ENCODE peak calls at places on chromosomes 16 and 17, in four cellular contexts. A, Q, Y and O are unnamed samples.
A peak's percentile ranks its signal among the peaks of the same experiment; 100 is the strongest.

GRCh38 chr16:20678242-20678641 is 19.2 kb downstream of the ACSM1 start:
- DNase-seq in Y (no peak), A (no peak), Q (no peak), O (no peak)

GRCh38 chr16:63365665-63366064 is 1329.4 kb upstream of the CDH8 start:
- DNase-seq in A (no peak), Y (no peak), Q (no peak), O (no peak)

GRCh38 chr17:4938670-4939553 is 934 bp downstream of the SLC25A11 start:
- DNase-seq in Q (no peak), Y (no peak), A (no peak), O (peak; percentile 45)

GRCh38 chr16:24540575-24541240 is 1.3 kb downstream of the RBBP6 start:
- DNase-seq in Q (no peak), Y (no peak), A (peak; percentile 58), O (no peak)

GRCh38 chr17:80719449-80719848 is 174.8 kb downstream of the RPTOR start:
- DNase-seq in A (no peak), Y (no peak), Q (no peak), O (no peak)

GRCh38 chr16:29814592-29814991 is 1.4 kb upstream of the PAGR1 start:
- DNase-seq in Q (no peak), Y (no peak), A (no peak), O (no peak)

GRCh38 chr16:65421596-65421995 is 299.7 kb upstream of the CDH11 start:
- DNase-seq in Q (no peak), A (no peak), Y (no peak), O (no peak)

GRCh38 chr17:64007838-64008282 is 9.7 kb downstream of the PRR29 start:
- DNase-seq in Y (no peak), A (no peak), Q (no peak), O (no peak)

GRCh38 chr17:66187718-66188117 is 4.2 kb downstream of the CEP112 start:
- DNase-seq in Q (no peak), A (no peak), Y (no peak), O (no peak)

GRCh38 chr16:30985401-30986128 is 558 bp downstream of the HSD3B7 start:
- DNase-seq in Q (no peak), A (peak; percentile 63), Y (no peak), O (peak; percentile 82)

GRCh38 chr16:2260250-2260649 is 7.7 kb downstream of the RNPS1 start:
- DNase-seq in Q (no peak), Y (no peak), A (no peak), O (no peak)

GRCh38 chr16:59913666-59914065 is 1179.5 kb upstream of the GOT2 start:
- DNase-seq in Q (no peak), Y (no peak), A (no peak), O (no peak)

GRCh38 chr17:64145460-64145750 is 15.5 kb upstream of the ERN1 start:
- DNase-seq in Q (no peak), Y (no peak), A (no peak), O (no peak)

GRCh38 chr17:77508047-77508715 is 367.4 kb downstream of the SEC14L1 start:
- DNase-seq in Q (no peak), A (no peak), Y (no peak), O (peak; percentile 36)

GRCh38 chr17:74290340-74290739 is 16.3 kb downstream of the DNAI2 start:
- DNase-seq in A (no peak), Q (no peak), Y (no peak), O (no peak)

GRCh38 chr16:69890891-69891282 is 60.2 kb upstream of the CLEC18A start:
- DNase-seq in A (no peak), Q (no peak), Y (no peak), O (no peak)

GRCh38 chr16:893360-893759 is 77.4 kb downstream of the LMF1 start:
- DNase-seq in Q (no peak), Y (no peak), A (no peak), O (no peak)

GRCh38 chr17:61461967-61462733 is 9.9 kb downstream of the TBX4 start:
- DNase-seq in Y (no peak), A (no peak), Q (no peak), O (peak; percentile 77)

GRCh38 chr17:10200645-10201044 is 2.2 kb upstream of the GAS7 start:
- DNase-seq in Q (no peak), A (no peak), Y (no peak), O (no peak)

GRCh38 chr16:70577256-70577698 is 53.7 kb downstream of the SF3B3 start:
- DNase-seq in Y (no peak), A (no peak), Q (no peak), O (peak; percentile 90)

GRCh38 chr17:56891751-56892150 is 22.1 kb downstream of the TRIM25 start:
- DNase-seq in A (peak; percentile 47), Q (peak; percentile 23), Y (no peak), O (peak; percentile 86)

GRCh38 chr16:87387942-87388817 is 4.0 kb upstream of the MAP1LC3B start:
- DNase-seq in Y (peak; percentile 99), Q (peak; percentile 90), A (peak; percentile 100), O (peak; percentile 93)
- H3K4me3 ChIP-seq in Y (peak overlapping the region; percentile 34), Q (peak overlapping the region; percentile 51), A (no peak overlapping the region), O (peak overlapping the region; percentile 13)

DNA sequence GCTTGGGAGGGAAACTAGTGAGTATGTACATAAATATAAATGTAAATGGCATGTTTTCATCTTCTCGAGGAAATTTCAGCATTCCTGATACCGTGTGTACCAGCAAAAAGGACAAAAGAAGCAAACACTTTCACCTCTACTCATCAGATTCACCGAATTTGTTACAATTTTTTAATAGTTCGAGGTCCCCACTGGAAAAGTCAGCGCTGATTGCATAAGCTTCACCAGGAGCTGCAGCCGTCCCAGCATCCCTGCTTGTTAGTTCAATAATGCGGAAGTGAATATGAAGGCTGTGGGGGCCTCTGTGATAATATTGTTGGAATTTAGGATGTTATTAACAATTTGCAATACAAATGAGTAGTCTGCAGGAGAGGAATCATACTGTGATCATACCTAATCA is 371.5 kb upstream of the MON1B start:
- DNase-seq in Y (no peak), Q (no peak), A (no peak), O (no peak)
- H3K27ac ChIP-seq in Y (no peak overlapping the region), Q (no peak overlapping the region), A (no peak overlapping the region), O (no peak overlapping the region)

DNA sequence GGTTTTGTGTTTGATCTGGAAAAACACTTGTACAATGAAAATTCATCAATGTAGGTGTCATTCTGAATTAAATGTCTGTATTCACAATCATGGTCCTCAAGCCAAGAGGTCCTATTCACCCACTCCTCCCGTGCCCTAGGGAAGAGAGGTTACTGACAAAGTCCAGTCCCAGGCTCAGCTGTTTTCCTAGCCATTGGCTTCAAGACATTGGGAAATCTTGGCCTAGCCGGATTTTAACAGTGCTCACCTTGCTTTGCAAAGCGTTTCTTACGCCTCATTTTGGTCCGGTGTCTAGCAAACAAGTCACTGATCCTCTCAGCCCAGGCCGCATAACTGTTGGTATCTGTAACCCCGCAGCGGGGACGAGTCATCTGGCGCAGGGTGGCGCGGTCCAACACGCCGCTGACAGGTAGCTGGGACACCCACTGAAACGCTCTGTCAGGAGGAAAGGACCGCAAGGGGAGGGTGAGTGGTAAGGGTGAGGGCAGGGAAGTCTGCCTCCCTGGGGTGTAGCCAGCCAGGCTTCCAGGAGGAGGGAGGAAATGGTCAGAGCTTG is 16.7 kb downstream of the MMP28 start:
- DNase-seq in Y (no peak), Q (no peak), A (no peak), O (no peak)
- H3K4me1 ChIP-seq in Y (peaks cover 83% of the 10 kb centered on the region), Q (peaks cover 36% of the 10 kb centered on the region), A (no peaks in the 10 kb centered on the region), O (no peaks in the 10 kb centered on the region)

GRCh38 chr17:58268326-58268725 is 12.4 kb downstream of the MPO start:
- DNase-seq in A (no peak), Q (no peak), Y (no peak), O (no peak)

GRCh38 chr17:58269557-58270291 is 11.0 kb downstream of the MPO start:
- DNase-seq in A (no peak), Y (no peak), Q (no peak), O (no peak)

GRCh38 chr17:58267347-58268324 is 13.1 kb downstream of the MPO start:
- DNase-seq in Y (no peak), Q (no peak), A (no peak), O (no peak)

GRCh38 chr17:58270476-58271290 is 10.1 kb downstream of the MPO start:
- DNase-seq in A (peak; percentile 31), Q (no peak), Y (no peak), O (no peak)

DNA sequence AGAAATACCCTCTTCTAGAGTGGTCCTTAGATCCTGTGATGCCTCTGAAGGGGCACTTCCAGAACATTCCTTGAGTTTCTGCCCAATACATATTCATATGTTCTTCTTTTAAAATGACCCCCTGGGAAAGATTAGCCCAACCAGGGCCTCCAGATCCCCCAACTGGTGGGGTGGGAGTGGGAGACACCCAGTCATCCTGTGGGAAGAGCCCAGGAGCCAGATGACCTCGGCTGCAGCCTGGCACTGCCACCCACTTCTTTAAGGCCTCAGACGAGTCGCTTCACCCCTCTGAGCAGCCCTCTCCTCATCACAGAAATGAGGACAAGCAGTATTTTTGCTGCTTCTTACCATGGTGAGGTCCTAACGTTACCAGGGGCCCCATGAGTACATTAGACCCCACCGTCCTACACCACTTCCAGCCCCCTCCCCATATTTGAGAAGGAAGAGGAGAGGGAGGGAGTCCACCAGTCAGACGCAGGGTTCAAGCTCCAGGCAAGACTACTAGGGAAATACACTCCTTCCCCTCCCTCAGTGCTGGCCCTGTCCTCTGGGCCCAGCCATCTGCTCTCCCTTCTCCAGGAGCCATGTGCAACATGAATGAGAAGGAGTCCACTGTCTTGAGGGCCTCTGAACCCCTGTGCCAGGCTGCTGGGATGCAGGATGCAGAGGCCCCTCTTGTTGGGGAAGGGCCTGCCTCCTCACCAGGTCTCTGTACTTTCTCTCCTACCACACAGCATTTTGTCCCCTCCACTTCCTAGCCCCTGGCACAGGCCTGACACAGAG is 11.8 kb downstream of the MPO start:
- DNase-seq in Y (no peak), A (no peak), Q (no peak), O (no peak)
- H3K4me3 ChIP-seq in Y (no peak overlapping the region), A (no peak overlapping the region), Q (no peak overlapping the region), O (no peak overlapping the region)

GRCh38 chr17:72614476-72614870 is 478.0 kb downstream of the SLC39A11 start:
- DNase-seq in Y (no peak), Q (no peak), A (no peak), O (no peak)
- H3K27ac ChIP-seq in Y (peak overlapping the region; percentile 17), Q (no peak overlapping the region), A (no peak overlapping the region), O (no peak overlapping the region)

DNA sequence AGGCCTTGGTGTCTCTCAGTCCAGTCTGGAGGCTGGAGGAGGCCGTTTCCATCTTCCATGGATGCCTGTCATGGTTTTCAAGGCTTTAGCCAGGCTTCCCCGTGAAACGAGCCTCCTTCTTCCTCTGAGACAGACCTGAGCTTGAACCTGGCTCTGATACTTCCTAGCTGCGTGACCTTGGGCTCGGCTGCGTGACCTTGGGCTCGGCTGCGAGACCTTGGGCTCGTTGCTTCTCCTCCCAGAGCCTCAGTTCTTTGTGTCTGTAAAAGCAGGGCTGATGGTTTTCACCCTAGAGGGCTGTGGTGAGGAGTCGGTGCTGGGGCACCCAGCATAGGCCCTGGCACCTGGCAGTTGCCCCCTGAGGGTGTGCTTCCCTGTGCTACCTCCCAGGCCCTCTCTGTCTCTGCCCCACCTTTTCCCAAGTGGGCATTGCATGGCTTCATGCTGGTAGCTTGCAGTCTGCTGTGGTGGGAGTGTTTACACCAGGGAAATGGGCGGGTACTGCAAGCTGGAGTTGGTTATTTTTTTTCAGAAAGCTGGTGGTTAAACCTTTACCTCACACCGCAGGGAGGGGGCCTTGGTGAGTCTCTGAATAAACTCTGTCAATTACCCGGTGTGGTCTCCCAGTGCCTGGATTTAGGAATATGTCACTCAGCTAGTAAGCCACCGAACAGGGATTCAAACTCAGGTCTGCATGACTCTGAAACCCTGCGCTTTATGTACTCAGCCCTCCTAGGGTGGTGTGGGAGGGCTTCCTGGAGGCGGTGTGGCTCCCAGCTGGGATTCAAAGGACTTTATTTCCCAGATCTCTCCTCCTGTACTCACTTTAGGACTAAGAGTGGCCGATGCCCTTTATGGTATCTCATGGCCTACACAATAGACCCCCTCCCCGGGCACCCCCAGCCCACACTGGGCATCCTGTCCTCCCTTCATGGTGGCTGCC is 129.0 kb upstream of the CIBAR2 start:
- DNase-seq in Q (no peak), Y (no peak), A (peak; percentile 34), O (no peak)
- H3K4me1 ChIP-seq in Q (peaks cover 10% of the 10 kb centered on the region), Y (peaks cover 36% of the 10 kb centered on the region), A (peaks cover 5% of the 10 kb centered on the region), O (no peaks in the 10 kb centered on the region)